ENCODE peak calls at places on chromosomes 13 and 19, in eight cellular contexts. C is psoas muscle, J is cardiac muscle cell, Q is H9, A is fibroblast of lung, E is lung, S is left lung, H is adrenal gland. N is an unnamed sample.

GRCh38 chr13:110421696-110422395 is 114.8 kb downstream of the COL4A2 start:
- DNase-seq in S (no peak), Q (no peak), C (no peak), E (no peak), J (no peak), H (no peak), A (peak; percentile 98), N (no peak)

GRCh38 chr19:33399081-33399744 is 25.7 kb downstream of the CEBPG start:
- DNase-seq in E (no peak), Q (no peak), H (no peak), S (peak; percentile 74), J (no peak), A (no peak), C (no peak), N (peak; percentile 46)

GRCh38 chr19:13164370-13165090 is 14.3 kb downstream of the IER2 start:
- DNase-seq in E (peak; percentile 72), J (peak; percentile 57), H (peak; percentile 55), A (peak; percentile 73), Q (peak; percentile 100), S (peak; percentile 82), C (no peak), N (peak; percentile 61)

GRCh38 chr19:18607222-18608101 is 863 bp upstream of the CRLF1 start:
- DNase-seq in S (no peak), J (no peak), A (no peak), Q (no peak), C (no peak), E (no peak), H (no peak), N (no peak)

GRCh38 chr13:53151692-53152421 is 123.2 kb downstream of the OLFM4 start:
- DNase-seq in E (no peak), Q (peak; percentile 78), H (no peak), A (peak; percentile 1), S (no peak), J (peak; percentile 85), C (no peak), N (no peak)

GRCh38 chr19:18905520-18906236 is 9.7 kb upstream of the CERS1 start:
- DNase-seq in H (no peak), Q (no peak), S (no peak), E (no peak), J (no peak), A (no peak), C (no peak), N (no peak)

GRCh38 chr19:33301900-33302174 is 497 bp downstream of the CEBPA start:
- DNase-seq in E (no peak), C (no peak), S (no peak), A (no peak), Q (no peak), J (peak; percentile 34), H (no peak), N (no peak)

GRCh38 chr13:97140611-97141010 is 81.5 kb upstream of the MBNL2 start:
- DNase-seq in J (no peak), Q (no peak), S (no peak), H (no peak), E (no peak), C (no peak), A (no peak), N (no peak)

GRCh38 chr19:15871570-15871969 is 26.3 kb downstream of the CYP4F2 start:
- DNase-seq in J (no peak), E (no peak), S (no peak), H (no peak), C (no peak), Q (no peak), A (no peak), N (peak; percentile 33)

GRCh38 chr19:38596057-38596981 is 21.4 kb downstream of the MAP4K1 start:
- DNase-seq in A (no peak), S (peak; percentile 83), C (peak; percentile 67), E (peak; percentile 74), Q (peak; percentile 96), J (peak; percentile 90), H (peak; percentile 42), N (no peak)

GRCh38 chr19:36081894-36082293 is 27.2 kb downstream of the WDR62 start:
- DNase-seq in S (no peak), H (no peak), E (no peak), A (peak; percentile 13), C (no peak), Q (no peak), J (no peak), N (no peak)

GRCh38 chr19:29714371-29714952 is 599 bp downstream of the C19orf12 start:
- DNase-seq in S (peak; percentile 34), H (no peak), A (no peak), J (no peak), Q (no peak), E (no peak), C (no peak), N (no peak)

GRCh38 chr13:20359335-20359734 is 127.2 kb upstream of the GJB6 start:
- DNase-seq in Q (no peak), E (no peak), A (peak; percentile 100), S (no peak), C (no peak), H (no peak), J (no peak), N (no peak)

GRCh38 chr19:3106509-3107141 is 12.5 kb downstream of the GNA11 start:
- DNase-seq in C (no peak), J (no peak), E (no peak), Q (no peak), S (peak; percentile 50), H (no peak), A (no peak), N (no peak)
- H3K27me3 ChIP-seq in C (no peaks in the 10 kb centered on the region), J (no peaks in the 10 kb centered on the region), E (no peaks in the 10 kb centered on the region), Q (no peaks in the 10 kb centered on the region), S (no peaks in the 10 kb centered on the region), H (no peaks in the 10 kb centered on the region), A (no peaks in the 10 kb centered on the region), N (no peaks in the 10 kb centered on the region)

GRCh38 chr13:28640861-28641599 is 17.9 kb upstream of the POMP start:
- DNase-seq in A (no peak), Q (no peak), J (no peak), H (no peak), S (no peak), C (no peak), E (no peak), N (no peak)

GRCh38 chr13:28638756-28639155 is 20.2 kb upstream of the POMP start:
- DNase-seq in S (no peak), E (no peak), Q (no peak), H (no peak), J (no peak), A (no peak), C (no peak), N (no peak)

GRCh38 chr13:28636677-28637317 is 22.1 kb upstream of the POMP start:
- DNase-seq in C (no peak), E (peak; percentile 58), S (no peak), H (peak; percentile 45), A (peak; percentile 69), Q (peak; percentile 79), J (peak; percentile 75), N (no peak)

GRCh38 chr13:28636078-28636477 is 22.9 kb upstream of the POMP start:
- DNase-seq in S (no peak), E (no peak), Q (no peak), J (no peak), A (peak; percentile 73), C (no peak), H (no peak), N (no peak)

GRCh38 chr13:28637714-28638355 is 21.1 kb upstream of the POMP start:
- DNase-seq in A (no peak), S (no peak), E (no peak), Q (no peak), J (no peak), C (no peak), H (no peak), N (no peak)
- H3K27me3 ChIP-seq in A (no peaks in the 10 kb centered on the region), S (no peaks in the 10 kb centered on the region), E (no peaks in the 10 kb centered on the region), Q (no peaks in the 10 kb centered on the region), J (no peaks in the 10 kb centered on the region), C (peaks cover 1% of the 10 kb centered on the region), H (no peaks in the 10 kb centered on the region), N (no peaks in the 10 kb centered on the region)

GRCh38 chr19:55352040-55352439 is 2.5 kb downstream of the COX6B2 start:
- DNase-seq in A (no peak), Q (no peak), H (no peak), S (no peak), E (no peak), C (no peak), J (no peak), N (no peak)

GRCh38 chr19:55348317-55349034 is 6.0 kb downstream of the COX6B2 start:
- DNase-seq in H (no peak), Q (peak; percentile 69), C (no peak), S (no peak), E (peak; percentile 43), J (peak; percentile 31), A (no peak), N (no peak)

GRCh38 chr19:55352746-55353145 is 1.8 kb downstream of the COX6B2 start:
- DNase-seq in Q (no peak), H (no peak), A (no peak), C (no peak), J (no peak), S (no peak), E (no peak), N (no peak)

GRCh38 chr19:55353356-55353802 is 1.1 kb downstream of the COX6B2 start:
- DNase-seq in E (no peak), C (no peak), A (no peak), S (no peak), Q (no peak), J (no peak), H (no peak), N (no peak)

DNA sequence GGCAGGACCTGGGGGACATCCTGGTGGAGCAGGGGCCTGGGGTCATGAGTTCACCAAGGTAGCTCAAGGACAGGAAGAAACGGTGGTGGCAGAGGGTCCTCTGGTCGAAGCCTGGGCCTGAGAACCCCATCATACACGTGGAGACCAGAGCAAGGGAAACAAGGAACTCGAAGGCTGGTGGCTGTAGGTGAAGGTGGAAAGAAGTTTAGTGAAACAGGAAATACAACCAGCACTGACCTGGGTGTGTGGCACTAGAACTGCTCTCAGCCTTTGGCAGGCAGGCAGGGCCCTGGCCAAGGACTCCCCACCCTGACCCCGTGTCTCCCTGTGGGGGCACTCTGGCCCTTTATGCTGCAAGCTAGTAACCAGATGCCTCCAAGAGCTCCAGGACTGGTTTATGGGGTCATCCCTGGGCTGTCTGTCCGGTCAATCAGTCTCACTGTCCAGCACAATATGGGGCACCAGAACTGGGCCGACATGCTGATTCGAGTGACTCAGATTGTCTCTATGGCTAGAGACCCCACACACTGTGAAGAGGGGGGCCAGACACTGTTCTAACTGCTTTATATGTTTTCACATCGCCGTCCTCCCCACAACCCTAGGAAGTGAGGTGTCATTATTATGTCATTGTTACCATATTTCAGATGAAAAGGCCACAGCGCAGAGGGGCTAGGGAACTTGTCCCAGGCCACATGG is 3.8 kb downstream of the COX6B2 start:
- DNase-seq in E (no peak), Q (no peak), J (no peak), S (no peak), H (no peak), C (no peak), A (no peak), N (no peak)
- H3K27me3 ChIP-seq in E (no peaks in the 10 kb centered on the region), Q (peaks cover 14% of the 10 kb centered on the region), J (peaks cover 45% of the 10 kb centered on the region), S (peaks cover 27% of the 10 kb centered on the region), H (peaks cover 18% of the 10 kb centered on the region), C (peaks cover 15% of the 10 kb centered on the region), A (peaks cover 31% of the 10 kb centered on the region), N (no peaks in the 10 kb centered on the region)

GRCh38 chr13:87675851-87676250 is 4.7 kb downstream of the SLITRK5 start:
- DNase-seq in C (no peak), S (no peak), E (no peak), H (no peak), J (no peak), Q (no peak), A (no peak), N (no peak)
- H3K27me3 ChIP-seq in C (peaks cover 26% of the 10 kb centered on the region), S (peaks cover 64% of the 10 kb centered on the region), E (no peaks in the 10 kb centered on the region), H (peaks cover 56% of the 10 kb centered on the region), J (peaks cover 93% of the 10 kb centered on the region), Q (peaks cover 49% of the 10 kb centered on the region), A (peaks cover 10% of the 10 kb centered on the region), N (peaks cover 9% of the 10 kb centered on the region)

GRCh38 chr19:50818859-50819472 is 4.6 kb downstream of the KLK1 start:
- DNase-seq in J (no peak), H (no peak), E (no peak), Q (no peak), A (no peak), S (no peak), C (no peak), N (no peak)
- H3K27me3 ChIP-seq in J (peaks cover 71% of the 10 kb centered on the region), H (peaks cover 31% of the 10 kb centered on the region), E (peaks cover 3% of the 10 kb centered on the region), Q (peaks cover 12% of the 10 kb centered on the region), A (peaks cover 16% of the 10 kb centered on the region), S (peaks cover 16% of the 10 kb centered on the region), C (peaks cover 32% of the 10 kb centered on the region), N (no peaks in the 10 kb centered on the region)